ENCODE peak calls at places on chromosomes 13 and 19, in nine cellular contexts. H is hepatic stellate cell; V is NCI-H526 treated with DMSO at 0.1 percent for 48 hours; K is stimulated activated CD8-positive, alpha-beta memory T cell treated with anti-CD3 and anti-CD28 coated beads, Interleukin-4, amount 100 ng/mL, for 1 hour; D is stimulated activated CD4-positive, alpha-beta T cell treated with anti-CD3 and anti-CD28 coated beads, Interleukin-2, amount 100 ng/mL, for 48 hours; P is cardiac fibroblast; F is colonic mucosa; Z is fibroblast of the conjunctiva; G is progenitor cell of endocrine pancreas. Y is an unnamed sample.

GRCh38 chr13:51998723-51999471 is 12.4 kb downstream of the ATP7B start:
- DNase-seq in H (no peak), V (peak; percentile 59), K (no peak), D (no peak), P (no peak), F (no peak), Z (no peak), G (no peak), Y (no peak)

GRCh38 chr13:82655518-82655855 is 1226.8 kb downstream of the SLITRK1 start:
- DNase-seq in H (no peak), V (no peak), K (no peak), D (no peak), P (no peak), F (no peak), Z (no peak), G (no peak), Y (no peak)

GRCh38 chr19:1252818-1253513 is 4.6 kb downstream of the MIDN start:
- DNase-seq in H (peak; percentile 90), V (no peak), K (no peak), D (peak; percentile 60), P (peak; percentile 99), F (peak; percentile 91), Z (peak; percentile 98), G (no peak), Y (peak; percentile 94)

GRCh38 chr19:8831832-8832131 is 322 bp downstream of the ZNF558 start:
- DNase-seq in H (no peak), V (no peak), K (no peak), D (no peak), P (no peak), F (no peak), Z (no peak), G (no peak), Y (no peak)

GRCh38 chr13:44068169-44068568 is 188.5 kb downstream of the LACC1 start:
- DNase-seq in H (no peak), V (no peak), K (no peak), D (no peak), P (peak; percentile 21), F (no peak), Z (no peak), G (no peak), Y (no peak)

GRCh38 chr19:3098515-3099346 is 4.6 kb downstream of the GNA11 start:
- DNase-seq in H (peak; percentile 83), V (no peak), K (no peak), D (no peak), P (peak; percentile 44), F (peak; percentile 61), Z (no peak), G (no peak), Y (peak; percentile 47)

GRCh38 chr13:72217142-72217541 is 350.1 kb upstream of the DACH1 start:
- DNase-seq in H (no peak), V (no peak), K (no peak), D (no peak), P (no peak), F (no peak), Z (no peak), G (no peak), Y (no peak)

GRCh38 chr19:10285393-10285792 is 1.4 kb upstream of the ICAM4 start:
- DNase-seq in H (no peak), V (no peak), K (no peak), D (no peak), P (no peak), F (no peak), Z (no peak), G (no peak), Y (no peak)

GRCh38 chr13:20272571-20273171 is 40.6 kb upstream of the GJB6 start:
- DNase-seq in H (no peak), V (no peak), K (no peak), D (no peak), P (no peak), F (no peak), Z (no peak), G (no peak), Y (no peak)

GRCh38 chr13:87798536-87798935 is 127.4 kb downstream of the SLITRK5 start:
- DNase-seq in H (no peak), V (no peak), K (no peak), D (no peak), P (no peak), F (no peak), Z (no peak), G (no peak), Y (no peak)

GRCh38 chr19:41886761-41887710 is 4.1 kb downstream of the ARHGEF1 start:
- DNase-seq in H (no peak), V (no peak), K (peak; percentile 50), D (no peak), P (no peak), F (no peak), Z (no peak), G (no peak), Y (no peak)

GRCh38 chr13:90868321-90868920 is 479.1 kb upstream of the MIR17HG start:
- DNase-seq in H (peak; percentile 0), V (no peak), K (no peak), D (peak; percentile 4), P (peak; percentile 45), F (peak; percentile 23), Z (peak; percentile 12), G (no peak), Y (no peak)

Y was measured in MG63.